ENCODE peak calls at places on chromosomes 1 and 21, in nine cellular contexts. G, A, P, L, F, C, I, Z and T are unnamed samples.

GRCh38 chr1:161189036-161189435 is 9.8 kb downstream of the ADAMTS4 start:
- DNase-seq in P (no peak), G (no peak), I (no peak), C (no peak), Z (no peak), L (peak; percentile 35), F (no peak), A (no peak), T (no peak)

GRCh38 chr21:22791986-22792560 is 1793.9 kb downstream of the NCAM2 start:
- DNase-seq in P (no peak), L (peak; percentile 67), F (peak; percentile 50), G (no peak), C (peak; percentile 24), Z (peak; percentile 24), I (no peak), A (peak; percentile 63), T (no peak)

GRCh38 chr21:36948686-36949085 is 17.8 kb downstream of the HLCS start:
- DNase-seq in C (no peak), A (no peak), P (no peak), I (no peak), G (no peak), L (no peak), Z (no peak), F (peak; percentile 10), T (no peak)

GRCh38 chr1:31571340-31572295 is 4.7 kb upstream of the TINAGL1 start:
- DNase-seq in I (no peak), Z (no peak), A (no peak), C (no peak), G (no peak), P (no peak), F (no peak), L (no peak), T (no peak)

GRCh38 chr1:180598333-180598979 is 33.4 kb upstream of the XPR1 start:
- DNase-seq in A (no peak), Z (no peak), G (peak; percentile 13), I (no peak), P (no peak), F (peak; percentile 45), L (no peak), C (no peak), T (no peak)

GRCh38 chr1:172351761-172352161 is 68.7 kb upstream of the C1orf105 start:
- DNase-seq in A (peak; percentile 62), P (no peak), G (no peak), F (no peak), Z (peak; percentile 48), C (no peak), I (no peak), L (peak; percentile 56), T (no peak)

GRCh38 chr1:23167353-23168078 is 1.1 kb downstream of the LUZP1 start:
- DNase-seq in C (peak; percentile 66), I (peak; percentile 47), Z (peak; percentile 51), A (peak; percentile 64), L (peak; percentile 51), P (peak; percentile 54), F (peak; percentile 87), G (peak; percentile 57), T (peak; percentile 46)

GRCh38 chr1:51313961-51314777 is 16.2 kb downstream of the TTC39A start:
- DNase-seq in L (peak; percentile 84), G (peak; percentile 35), P (no peak), Z (peak; percentile 33), I (no peak), F (peak; percentile 93), A (peak; percentile 85), C (no peak), T (no peak)

GRCh38 chr1:185045793-185046441 is 559 bp downstream of the RNF2 start:
- DNase-seq in F (peak; percentile 35), P (peak; percentile 30), G (peak; percentile 20), A (peak; percentile 62), C (peak; percentile 73), L (peak; percentile 27), I (peak; percentile 22), Z (peak; percentile 24), T (peak; percentile 48)

GRCh38 chr21:36465481-36465880 is 14.4 kb downstream of the CLDN14 start:
- DNase-seq in I (no peak), Z (no peak), F (no peak), C (no peak), A (no peak), G (no peak), P (no peak), L (no peak), T (no peak)

DNA sequence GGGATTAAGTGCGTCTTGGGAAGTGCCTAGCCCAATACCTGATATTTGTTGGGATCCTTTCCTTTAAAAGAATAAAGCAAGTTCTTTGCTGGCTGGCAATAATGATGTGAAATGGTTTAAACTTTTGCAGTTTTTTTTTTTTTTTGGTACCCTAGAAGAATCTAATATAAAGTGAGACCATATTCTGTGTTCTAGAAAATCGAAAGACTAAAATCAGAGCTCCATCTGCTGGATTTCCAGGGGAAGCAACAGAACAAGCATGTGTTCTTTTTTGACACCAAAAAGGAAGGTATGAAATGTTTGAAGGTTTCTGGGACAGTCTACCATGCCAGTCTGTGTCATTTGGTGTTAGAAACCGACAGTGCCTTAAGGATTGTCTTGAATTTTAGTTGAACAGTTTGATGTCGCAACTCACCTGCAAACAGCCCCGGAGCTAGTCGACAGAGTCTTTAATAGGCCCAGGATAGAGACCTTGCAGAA is 6.4 kb downstream of the UTP11 start:
- DNase-seq in G (no peak), Z (no peak), L (peak; percentile 69), F (no peak), P (no peak), C (peak; percentile 45), I (no peak), A (no peak), T (no peak)
- TF ChIP-seq CTCF in G (peak; percentile 29), Z (peak; percentile 65), L (peak; percentile 75), F (peak; percentile 57), P (peak; percentile 44), C (peak; percentile 55), I (peak; percentile 62), A (peak; percentile 31), T (peak; percentile 67)

DNA sequence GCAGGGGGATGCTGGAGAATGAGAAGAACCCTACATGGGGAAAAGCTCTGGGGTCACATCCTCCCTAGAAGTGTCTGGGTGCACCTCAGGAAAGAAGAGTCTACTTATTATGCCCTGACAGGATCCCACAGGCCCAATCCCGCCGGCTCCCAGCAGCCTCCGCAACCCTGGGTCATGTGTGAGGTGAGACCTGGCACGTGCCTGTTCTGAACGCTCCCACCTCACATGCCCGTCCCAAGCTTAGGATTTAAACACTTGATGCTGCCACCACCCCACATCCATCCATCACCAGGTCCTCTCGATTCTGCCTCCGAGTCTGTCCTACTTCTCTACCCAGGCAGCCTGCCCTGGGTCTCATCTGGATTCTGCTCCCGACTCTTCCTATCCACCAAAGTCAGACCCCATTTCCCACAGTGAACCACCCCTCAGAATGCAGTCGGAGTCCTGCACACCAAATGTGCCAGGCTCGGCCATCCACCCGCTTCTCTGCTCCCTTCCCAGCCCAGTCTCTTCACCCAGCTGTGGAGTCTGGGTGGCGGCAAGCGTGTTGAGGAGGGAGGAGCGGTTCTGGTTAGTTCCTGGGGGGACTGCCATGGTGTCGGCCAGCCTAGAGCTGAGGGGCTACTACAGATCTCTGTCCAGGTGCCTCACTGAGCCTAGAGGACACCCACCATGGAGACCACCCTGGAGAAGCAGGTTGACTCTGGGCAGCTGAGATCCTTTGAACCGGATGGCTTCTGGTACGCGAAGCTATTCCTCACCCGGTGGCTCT is 23.9 kb downstream of the SLC2A1 start:
- DNase-seq in L (no peak), C (no peak), Z (no peak), F (peak; percentile 15), I (no peak), A (peak; percentile 38), P (no peak), G (peak; percentile 14), T (peak; percentile 20)
- TF ChIP-seq CTCF in L (no peak), C (no peak), Z (no peak), F (no peak), I (no peak), A (no peak), P (no peak), G (no peak), T (no peak)

GRCh38 chr1:215710340-215710971 is 143.4 kb downstream of the KCTD3 start:
- DNase-seq in A (no peak), I (no peak), G (no peak), C (peak; percentile 50), F (peak; percentile 74), Z (peak; percentile 29), L (peak; percentile 77), P (no peak), T (peak; percentile 59)
- TF ChIP-seq CTCF in A (peak; percentile 12), I (peak; percentile 45), G (no peak), C (peak; percentile 76), F (peak; percentile 72), Z (peak; percentile 78), L (peak; percentile 70), P (no peak), T (peak; percentile 92)

DNA sequence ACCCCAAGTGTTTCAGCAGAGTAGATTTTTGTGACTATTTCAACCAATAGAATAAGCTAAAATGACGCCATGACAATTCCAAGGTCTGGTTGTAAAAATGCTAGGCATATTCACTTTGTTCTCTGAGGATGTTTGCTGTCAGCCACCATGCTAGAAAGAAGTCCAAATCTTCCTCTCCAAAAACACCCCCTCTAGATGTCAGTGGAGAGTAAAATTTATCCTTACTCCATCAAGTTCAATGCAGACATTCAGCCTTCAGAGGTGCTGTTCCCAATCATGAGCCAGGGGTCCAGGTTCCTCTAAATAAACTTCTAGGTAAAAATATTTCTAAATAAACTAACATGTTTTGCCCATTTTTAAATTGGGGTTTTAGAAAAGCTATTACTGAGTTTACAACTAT is 395.4 kb upstream of the ADAMTS5 start:
- DNase-seq in P (no peak), L (peak; percentile 30), G (no peak), A (no peak), F (peak; percentile 26), C (no peak), I (no peak), Z (no peak), T (no peak)
- TF ChIP-seq CTCF in P (no peak), L (peak; percentile 4), G (no peak), A (no peak), F (peak; percentile 21), C (no peak), I (peak; percentile 6), Z (peak; percentile 48), T (peak; percentile 51)

GRCh38 chr1:53188099-53188498 is 8.5 kb upstream of the CPT2 start:
- DNase-seq in Z (no peak), G (no peak), I (no peak), L (no peak), A (no peak), C (no peak), P (no peak), F (peak; percentile 76), T (no peak)

GRCh38 chr1:53189061-53189460 is 7.6 kb upstream of the CPT2 start:
- DNase-seq in A (no peak), C (no peak), L (no peak), Z (no peak), G (no peak), I (no peak), P (no peak), F (no peak), T (no peak)

GRCh38 chr1:53187371-53187770 is 9.3 kb upstream of the CPT2 start:
- DNase-seq in F (no peak), C (no peak), L (peak; percentile 52), I (no peak), G (no peak), A (no peak), Z (no peak), P (no peak), T (no peak)

GRCh38 chr1:53186533-53186932 is 10.1 kb upstream of the CPT2 start:
- DNase-seq in I (no peak), L (no peak), Z (no peak), A (no peak), G (peak; percentile 65), P (no peak), F (no peak), C (no peak), T (no peak)

GRCh38 chr1:53190210-53190611 is 6.4 kb upstream of the CPT2 start:
- DNase-seq in Z (peak; percentile 40), C (no peak), A (no peak), I (no peak), P (no peak), F (no peak), L (no peak), G (no peak), T (no peak)
- TF ChIP-seq CTCF in Z (peak; percentile 44), C (no peak), A (no peak), I (no peak), P (no peak), F (no peak), L (no peak), G (no peak), T (peak; percentile 51)